ENCODE peak calls at places on chromosomes 6 and 20, in eight cellular contexts. G is RPMI8226, T is retinal pigment epithelial cell, F is HFF-Myc, Z is HFFc6, C is Right ventricle myocardium inferior, D is nephron progenitor cell, W is HEK293T. P is an unnamed sample.

GRCh38 chr6:72212686-72213085 is 326.3 kb downstream of the RIMS1 start:
- DNase-seq in G (no peak), C (no peak), T (no peak), D (no peak), Z (no peak), W (no peak), F (no peak), P (no peak)

GRCh38 chr20:45306431-45306982 is at the start of gene RBPJL:
- DNase-seq in W (no peak), Z (no peak), F (no peak), T (no peak), D (peak), G (peak), C (no peak), P (no peak)

GRCh38 chr20:25571817-25572216 is 13.5 kb downstream of the NINL start:
- DNase-seq in F (no peak), Z (no peak), C (no peak), G (no peak), T (no peak), D (no peak), W (no peak), P (no peak)

GRCh38 chr20:62263396-62263795 is 25.1 kb downstream of the OSBPL2 start:
- DNase-seq in F (no peak), Z (no peak), W (no peak), T (no peak), C (no peak), D (no peak), G (no peak), P (no peak)

GRCh38 chr6:139364302-139364981 is 10.0 kb downstream of the CITED2 start:
- DNase-seq in Z (peak), D (peak), T (no peak), F (peak), C (no peak), G (peak), W (peak), P (no peak)

GRCh38 chr6:12751694-12752304 is 35.2 kb downstream of the PHACTR1 start:
- DNase-seq in D (peak), G (peak), W (peak), C (peak), T (no peak), F (peak), Z (peak), P (peak)

GRCh38 chr20:50683570-50683969 is 7.8 kb downstream of the RIPOR3 start:
- DNase-seq in T (no peak), F (no peak), C (no peak), Z (no peak), G (no peak), D (no peak), W (no peak), P (no peak)

GRCh38 chr6:13012271-13012670 is 295.7 kb downstream of the PHACTR1 start:
- DNase-seq in Z (no peak), W (no peak), G (no peak), D (no peak), T (no peak), F (no peak), C (no peak), P (no peak)

GRCh38 chr6:72811971-72812421 is 190.1 kb downstream of the KCNQ5 start:
- DNase-seq in D (no peak), Z (peak), T (peak), W (no peak), C (no peak), F (no peak), G (no peak), P (peak)

GRCh38 chr6:158409451-158409850 is 97.2 kb downstream of the TULP4 start:
- DNase-seq in T (no peak), G (no peak), Z (no peak), D (no peak), F (no peak), C (no peak), W (no peak), P (peak)

GRCh38 chr6:78746457-78746856 is 120.9 kb upstream of the IRAK1BP1 start:
- DNase-seq in D (no peak), Z (peak), C (no peak), G (no peak), W (no peak), T (no peak), F (peak), P (no peak)

GRCh38 chr6:153210083-153210482 is 79.0 kb upstream of the RGS17 start:
- DNase-seq in G (peak), T (no peak), F (peak), W (no peak), Z (peak), C (no peak), D (no peak), P (peak)

GRCh38 chr6:4320860-4321259 is 185.5 kb upstream of the ECI2 start:
- DNase-seq in F (peak), C (no peak), T (peak), W (peak), G (no peak), Z (peak), D (no peak), P (peak)

GRCh38 chr20:45300961-45301360 is 5.7 kb upstream of the RBPJL start:
- DNase-seq in G (peak), T (no peak), F (no peak), Z (peak), D (peak), W (peak), C (no peak), P (peak)

GRCh38 chr20:60138263-60139127 is 180.3 kb downstream of the CDH26 start:
- DNase-seq in D (no peak), W (peak), T (no peak), Z (no peak), G (peak), F (no peak), C (peak), P (peak)